ENCODE peak calls at places on chromosomes 1 and 21, in six cellular contexts. P is OCI-LY7, Y is cardiac muscle cell, Q is WTC11, K is RWPE1, O is Caco-2. V is an unnamed sample.

GRCh38 chr1:76330993-76331603 is 256.6 kb downstream of the ST6GALNAC3 start:
- DNase-seq in P (peak), Y (peak), Q (peak), K (peak), O (peak), V (peak)

GRCh38 chr1:228463559-228464455 is 23.4 kb upstream of the RNF187 start:
- DNase-seq in P (peak), Y (peak), Q (peak), K (no peak), O (no peak), V (peak)

GRCh38 chr1:9894115-9894514 is 16.0 kb downstream of the CTNNBIP1 start:
- DNase-seq in P (no peak), Y (no peak), Q (no peak), K (no peak), O (no peak), V (no peak)

GRCh38 chr1:232952514-232953175 is 2.2 kb downstream of the NTPCR start:
- DNase-seq in P (peak), Y (peak), Q (peak), K (peak), O (peak), V (peak)

GRCh38 chr1:180793451-180793850 is 119.2 kb upstream of the KIAA1614 start:
- DNase-seq in P (no peak), Y (no peak), Q (no peak), K (no peak), O (no peak), V (no peak)

GRCh38 chr21:35578831-35579470 is 481.4 kb downstream of the SETD4 start:
- DNase-seq in P (no peak), Y (peak), Q (no peak), K (no peak), O (no peak), V (no peak)

GRCh38 chr1:178919581-178919980 is 48.7 kb upstream of the ANGPTL1 start:
- DNase-seq in P (no peak), Y (no peak), Q (no peak), K (no peak), O (no peak), V (no peak)

GRCh38 chr21:29299046-29299905 is 554 bp downstream of the BACH1 start:
- DNase-seq in P (peak), Y (peak), Q (peak), K (peak), O (peak), V (no peak)

GRCh38 chr1:53511933-53512806 is 53.0 kb downstream of the DMRTB1 start:
- DNase-seq in P (no peak), Y (peak), Q (no peak), K (no peak), O (no peak), V (no peak)

GRCh38 chr1:53835491-53835890 is 2.6 kb downstream of the NDC1 start:
- DNase-seq in P (peak), Y (no peak), Q (no peak), K (no peak), O (no peak), V (no peak)

GRCh38 chr1:59156526-59157196 is 140.2 kb upstream of the FGGY start:
- DNase-seq in P (no peak), Y (peak), Q (peak), K (no peak), O (no peak), V (no peak)

GRCh38 chr1:199226163-199226562 is 587.3 kb downstream of the PTPRC start:
- DNase-seq in P (no peak), Y (peak), Q (no peak), K (peak), O (no peak), V (no peak)

GRCh38 chr1:83064589-83065242 is 934.2 kb downstream of the TTLL7 start:
- DNase-seq in P (no peak), Y (no peak), Q (no peak), K (no peak), O (no peak), V (no peak)

GRCh38 chr1:14881775-14882672 is 271.5 kb upstream of the TMEM51 start:
- DNase-seq in P (peak), Y (peak), Q (no peak), K (no peak), O (no peak), V (no peak)

GRCh38 chr1:36408479-36408878 is 10.8 kb upstream of the LSM10 start:
- DNase-seq in P (no peak), Y (peak), Q (no peak), K (no peak), O (no peak), V (no peak)

GRCh38 chr1:242030071-242030470 is 31.2 kb upstream of the MAP1LC3C start:
- DNase-seq in P (no peak), Y (no peak), Q (no peak), K (peak), O (no peak), V (no peak)

GRCh38 chr1:240107058-240107684 is 15.5 kb downstream of the FMN2 start:
- DNase-seq in P (no peak), Y (no peak), Q (no peak), K (no peak), O (no peak), V (no peak)

GRCh38 chr1:12464028-12464427 is 154.0 kb downstream of the DHRS3 start:
- DNase-seq in P (no peak), Y (no peak), Q (no peak), K (no peak), O (no peak), V (no peak)

GRCh38 chr1:6183520-6183989 is 3.4 kb upstream of the CHD5 start:
- DNase-seq in P (peak), Y (no peak), Q (no peak), K (no peak), O (peak), V (no peak)

GRCh38 chr21:34822957-34823356 is 154.2 kb downstream of the CLIC6 start:
- DNase-seq in P (no peak), Y (peak), Q (no peak), K (peak), O (no peak), V (no peak)

GRCh38 chr1:182641561-182641960 is 37.4 kb upstream of the RGS16 start:
- DNase-seq in P (no peak), Y (no peak), Q (no peak), K (no peak), O (no peak), V (no peak)

GRCh38 chr1:207259391-207259790 is 62.1 kb upstream of the CD55 start:
- DNase-seq in P (no peak), Y (peak), Q (no peak), K (no peak), O (peak), V (no peak)

GRCh38 chr21:41769106-41769505 is 2.3 kb upstream of the RIPK4 start:
- DNase-seq in P (no peak), Y (no peak), Q (no peak), K (no peak), O (no peak), V (no peak)

GRCh38 chr1:172777767-172778166 is 118.9 kb downstream of the FASLG start:
- DNase-seq in P (no peak), Y (no peak), Q (no peak), K (no peak), O (no peak), V (no peak)

GRCh38 chr1:89822109-89822962 is 1.5 kb downstream of the LRRC8D start:
- DNase-seq in P (peak), Y (no peak), Q (peak), K (no peak), O (peak), V (peak)

GRCh38 chr1:89820423-89821321 is at the start of gene LRRC8D:
- DNase-seq in P (peak), Y (peak), Q (peak), K (peak), O (peak), V (peak)

GRCh38 chr1:89822999-89823628 is 2.3 kb downstream of the LRRC8D start:
- DNase-seq in P (peak), Y (peak), Q (no peak), K (peak), O (no peak), V (no peak)

GRCh38 chr1:89823679-89824292 is 3.0 kb downstream of the LRRC8D start:
- DNase-seq in P (peak), Y (peak), Q (no peak), K (no peak), O (no peak), V (no peak)

DNA sequence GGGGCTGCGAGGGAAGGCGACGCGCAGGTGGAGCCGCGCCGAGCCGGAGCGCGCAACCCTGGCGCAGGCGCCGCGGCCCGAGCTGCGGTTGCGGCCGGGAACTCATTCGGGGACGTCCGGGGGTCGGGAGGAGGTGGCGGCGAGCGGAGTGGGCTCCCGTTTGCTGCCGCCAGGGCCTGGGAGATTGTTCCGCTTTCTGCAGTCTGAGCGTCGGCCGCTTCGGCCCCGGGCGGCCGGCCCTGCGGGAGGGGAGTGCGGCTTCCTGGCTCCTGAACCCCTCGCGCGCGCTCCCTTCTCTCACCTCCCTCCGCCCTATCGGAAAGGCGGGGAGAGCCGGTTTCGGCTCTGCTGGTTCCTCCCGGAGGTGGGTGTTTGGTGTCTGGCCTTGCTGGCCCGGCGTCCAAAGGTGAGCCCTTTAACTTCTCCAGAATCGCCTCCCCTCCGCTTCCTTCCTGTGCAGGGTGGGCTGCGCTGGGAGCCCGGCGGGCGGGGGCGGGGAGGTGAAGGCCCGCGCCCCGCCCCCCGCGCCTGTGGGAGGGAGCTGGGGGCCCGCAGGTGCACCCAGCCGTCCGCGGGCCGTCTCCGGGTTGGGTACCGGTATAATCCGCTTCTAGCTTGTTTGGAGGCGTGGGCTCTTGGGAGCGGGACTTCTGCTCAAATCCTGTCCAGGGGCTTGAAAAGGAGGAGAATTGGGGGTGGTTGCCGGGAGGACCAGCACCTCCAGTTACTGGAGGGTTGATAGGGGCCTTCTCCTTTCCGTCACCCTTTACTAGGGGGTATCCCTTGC is 683 bp downstream of the LRRC8D start:
- DNase-seq in P (peak), Y (peak), Q (peak), K (peak), O (peak), V (peak)
- TF ChIP-seq CTCF in P (no peak), Y (no peak), Q (no peak), K (no peak), O (no peak), V (no peak)

DNA sequence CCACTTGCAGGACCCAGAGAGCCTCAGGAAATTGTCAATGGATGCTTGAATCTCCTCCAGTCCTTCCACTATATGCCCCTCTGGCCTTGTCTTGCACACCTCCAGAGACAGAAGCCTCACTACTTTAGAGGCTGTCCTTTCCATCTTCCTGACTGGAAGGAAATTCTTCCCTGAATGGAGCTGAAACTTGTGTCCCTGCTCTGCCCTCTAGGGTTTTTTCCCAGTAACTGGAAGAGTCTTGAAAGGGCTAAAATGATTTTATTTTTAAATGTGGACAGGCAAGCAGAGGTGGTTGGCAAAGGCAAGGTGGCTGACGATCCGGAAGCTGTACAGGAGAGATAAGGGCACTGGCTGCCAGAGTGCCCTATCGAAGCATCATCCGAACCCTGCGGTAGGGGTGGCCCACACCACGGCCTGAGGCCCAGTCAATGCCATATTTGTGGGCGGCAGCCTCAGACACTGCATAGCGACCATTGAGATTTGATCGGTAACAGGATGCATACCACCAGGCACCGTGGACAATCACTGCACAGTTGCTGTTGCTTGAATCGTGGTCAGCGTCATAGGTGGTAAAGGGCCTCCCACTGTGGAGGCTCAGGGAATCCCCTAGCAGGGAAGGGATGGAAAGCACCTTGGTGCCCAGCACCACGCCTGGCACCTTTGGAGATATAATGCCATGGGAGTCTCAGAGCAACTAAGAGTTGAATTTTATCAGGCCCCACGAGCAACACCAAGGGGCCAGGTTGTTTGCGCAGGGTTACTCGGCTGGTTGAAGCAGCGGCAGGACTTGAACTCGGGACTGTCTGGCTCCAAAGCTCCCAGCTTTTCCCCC is 2.3 kb upstream of the MAP3K6 start:
- DNase-seq in P (no peak), Y (peak), Q (no peak), K (no peak), O (no peak), V (no peak)
- TF ChIP-seq CTCF in P (peak), Y (peak), Q (no peak), K (no peak), O (no peak), V (no peak)

GRCh38 chr1:235088907-235089306 is 39.7 kb downstream of the TOMM20 start:
- DNase-seq in P (no peak), Y (no peak), Q (no peak), K (no peak), O (no peak), V (no peak)

GRCh38 chr1:235095938-235096562 is 32.6 kb downstream of the TOMM20 start:
- DNase-seq in P (no peak), Y (no peak), Q (no peak), K (no peak), O (no peak), V (no peak)

GRCh38 chr1:235090406-235091069 is 38.1 kb downstream of the TOMM20 start:
- DNase-seq in P (no peak), Y (peak), Q (peak), K (no peak), O (peak), V (peak)

GRCh38 chr1:235093685-235094592 is 34.7 kb downstream of the TOMM20 start:
- DNase-seq in P (peak), Y (peak), Q (peak), K (peak), O (peak), V (peak)

GRCh38 chr1:235093013-235093618 is 35.5 kb downstream of the TOMM20 start:
- DNase-seq in P (peak), Y (peak), Q (peak), K (no peak), O (peak), V (peak)
- TF ChIP-seq CTCF in P (no peak), Y (peak), Q (no peak), K (no peak), O (no peak), V (no peak)

GRCh38 chr1:156928043-156928602 is 7.7 kb downstream of the LRRC71 start:
- DNase-seq in P (no peak), Y (no peak), Q (no peak), K (no peak), O (no peak), V (no peak)
- TF ChIP-seq CTCF in P (no peak), Y (no peak), Q (peak), K (peak), O (no peak), V (peak)

GRCh38 chr21:45575304-45575992 is 33.2 kb upstream of the SLC19A1 start:
- DNase-seq in P (no peak), Y (no peak), Q (peak), K (no peak), O (no peak), V (no peak)
- TF ChIP-seq CTCF in P (no peak), Y (no peak), Q (no peak), K (no peak), O (no peak), V (no peak)

GRCh38 chr1:173914366-173914871 is 2.7 kb downstream of the SERPINC1 start:
- DNase-seq in P (peak), Y (peak), Q (peak), K (peak), O (peak), V (peak)
- TF ChIP-seq CTCF in P (peak), Y (peak), Q (peak), K (peak), O (peak), V (peak)

DNA sequence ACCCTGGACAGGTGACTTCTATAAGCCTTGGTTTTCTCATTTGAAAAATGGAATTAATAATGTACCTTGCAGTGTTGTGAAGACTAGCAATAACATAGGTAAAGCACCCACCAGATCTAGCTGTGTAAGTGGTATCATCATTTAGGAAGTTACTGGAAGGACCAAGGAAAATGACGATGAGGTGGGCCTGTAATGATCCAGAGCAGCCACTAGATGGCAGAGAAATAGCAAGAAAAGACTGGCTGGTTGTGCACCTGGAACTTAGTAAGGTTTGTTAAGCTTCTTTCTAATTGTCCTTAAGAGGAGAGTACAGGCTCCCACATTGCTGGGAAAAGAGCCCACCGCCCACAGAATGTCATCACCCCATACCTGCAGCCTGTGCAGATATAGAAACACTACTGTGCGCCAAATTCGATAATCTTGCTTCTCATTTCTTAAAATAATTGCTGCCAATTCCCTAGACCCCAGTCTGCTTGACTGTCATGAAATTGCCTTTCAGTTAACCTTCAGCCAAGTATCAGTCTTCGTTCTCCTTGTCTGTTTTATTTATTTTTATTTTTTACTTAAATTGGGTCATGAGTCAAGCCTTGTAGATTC is 37.2 kb downstream of the WNT4 start:
- DNase-seq in P (peak), Y (peak), Q (no peak), K (peak), O (peak), V (peak)
- TF ChIP-seq CTCF in P (peak), Y (peak), Q (peak), K (peak), O (peak), V (peak)

GRCh38 chr1:34781844-34782391 is 904 bp downstream of the GJB3 start:
- DNase-seq in P (no peak), Y (no peak), Q (no peak), K (peak), O (peak), V (no peak)
- TF ChIP-seq CTCF in P (no peak), Y (no peak), Q (no peak), K (peak), O (no peak), V (no peak)

GRCh38 chr1:170126691-170127090 is 19.1 kb upstream of the NTMT2 start:
- DNase-seq in P (no peak), Y (peak), Q (peak), K (peak), O (peak), V (no peak)
- TF ChIP-seq CTCF in P (no peak), Y (peak), Q (no peak), K (no peak), O (no peak), V (no peak)

V was measured in nephron progenitor cell.